ENCODE peak calls at places on chromosomes 7 and 10, in five cellular contexts. O is heart left ventricle; B is right cardiac atrium; L is HCT116; G is CD8-positive, alpha-beta T cell. P is an unnamed sample.

GRCh38 chr10:72175166-72175565 is 40.6 kb upstream of the ANAPC16 start:
- ATAC-seq in O (no peak), B (no peak), L (no peak), G (no peak), P (no peak)

GRCh38 chr7:35727571-35727970 is 32.6 kb upstream of the HERPUD2 start:
- ATAC-seq in O (peak), B (peak), L (no peak), G (peak), P (peak)

GRCh38 chr10:77290528-77291155 is 347.0 kb downstream of the KCNMA1 start:
- ATAC-seq in O (no peak), B (no peak), L (no peak), G (no peak), P (no peak)

GRCh38 chr10:77592946-77593636 is 44.5 kb downstream of the KCNMA1 start:
- ATAC-seq in O (peak), B (peak), L (peak), G (no peak), P (no peak)

GRCh38 chr7:138499340-138499739 is 39.3 kb downstream of the TRIM24 start:
- ATAC-seq in O (no peak), B (no peak), L (no peak), G (no peak), P (no peak)

GRCh38 chr7:143013473-143013872 is 13.5 kb downstream of the OR9A2 start:
- ATAC-seq in O (peak), B (no peak), L (no peak), G (no peak), P (no peak)

GRCh38 chr10:69315100-69315542 is 36.8 kb downstream of the HK1 start:
- ATAC-seq in O (no peak), B (no peak), L (no peak), G (no peak), P (no peak)

GRCh38 chr7:150520145-150520544 is 5.5 kb downstream of the GIMAP7 start:
- ATAC-seq in O (peak), B (no peak), L (no peak), G (peak), P (no peak)

GRCh38 chr7:44846816-44847508 is 925 bp downstream of the H2AZ2 start:
- ATAC-seq in O (no peak), B (no peak), L (no peak), G (peak), P (no peak)

P was measured in stimulated activated memory B cell treated with anti-CD40 and anti-IgM and Interleukin-4, amounts not matched to agents 10 μg/mL and 1 μg/mL and 100 μg/mL, for 72 hours.